ENCODE peak calls at places on chromosomes 12 and 14, in four cellular contexts. L is HepG2, M is HEK293T, P is GM12878. I is an unnamed sample.

GRCh38 chr12:75705749-75706719 is 194.6 kb upstream of the KRR1 start:
- DNase-seq in P (no peak), M (peak; percentile 15), L (no peak), I (peak; percentile 40)

GRCh38 chr12:117125275-117125613 is 26.0 kb upstream of the TESC start:
- DNase-seq in M (no peak), L (no peak), P (no peak), I (no peak)

GRCh38 chr12:93244514-93245077 is 133.1 kb upstream of the NUDT4 start:
- DNase-seq in P (peak; percentile 48), L (no peak), M (no peak), I (no peak)

GRCh38 chr12:56728139-56728861 is 3.2 kb upstream of the NACA start:
- DNase-seq in M (no peak), L (no peak), P (no peak), I (no peak)

GRCh38 chr14:20302042-20302761 is 3.5 kb downstream of the TTC5 start:
- DNase-seq in P (no peak), M (no peak), L (no peak), I (peak; percentile 44)

GRCh38 chr12:110561471-110562201 is 21.5 kb downstream of the PPTC7 start:
- DNase-seq in M (no peak), L (no peak), P (no peak), I (no peak)

GRCh38 chr12:132866251-132866828 is 21.1 kb downstream of the CHFR start:
- DNase-seq in M (no peak), L (peak; percentile 28), P (no peak), I (no peak)

GRCh38 chr12:26954027-26954426 is 15.8 kb downstream of the FGFR1OP2 start:
- DNase-seq in L (no peak), M (no peak), P (no peak), I (no peak)

GRCh38 chr14:94615823-94616570 is 3.8 kb downstream of the SERPINA3 start:
- DNase-seq in P (no peak), L (no peak), M (no peak), I (no peak)

GRCh38 chr14:61524936-61525292 is 170.4 kb upstream of the HIF1A start:
- DNase-seq in P (no peak), L (no peak), M (no peak), I (no peak)

GRCh38 chr12:69330475-69331473 is 17.4 kb upstream of the LYZ start:
- DNase-seq in P (no peak), M (peak; percentile 34), L (no peak), I (peak; percentile 48)

GRCh38 chr14:69084023-69084422 is 68.9 kb downstream of the DCAF5 start:
- DNase-seq in M (no peak), L (no peak), P (no peak), I (no peak)

GRCh38 chr14:58298477-58298879 is at the start of gene ARID4A:
- DNase-seq in M (no peak), L (no peak), P (no peak), I (no peak)

GRCh38 chr12:24595652-24596235 is 353.2 kb downstream of the BCAT1 start:
- DNase-seq in M (peak; percentile 30), P (no peak), L (peak; percentile 10), I (peak; percentile 5)

GRCh38 chr14:59274991-59275391 is 86.5 kb downstream of the DAAM1 start:
- DNase-seq in L (no peak), P (peak; percentile 67), M (no peak), I (no peak)

GRCh38 chr14:105171004-105171673 is 2.6 kb upstream of the JAG2 start:
- DNase-seq in L (no peak), P (no peak), M (no peak), I (no peak)

GRCh38 chr12:50162225-50162624 is 4.9 kb downstream of the CERS5 start:
- DNase-seq in L (no peak), M (no peak), P (no peak), I (no peak)

GRCh38 chr12:76300297-76300665 is 47.9 kb downstream of the BBS10 start:
- DNase-seq in M (no peak), L (no peak), P (no peak), I (no peak)

GRCh38 chr14:69129264-69129880 is 23.5 kb downstream of the DCAF5 start:
- DNase-seq in L (peak; percentile 72), P (no peak), M (peak; percentile 78), I (peak; percentile 79)

GRCh38 chr14:60381909-60382308 is 104.0 kb downstream of the C14orf39 start:
- DNase-seq in P (no peak), M (no peak), L (no peak), I (no peak)

GRCh38 chr12:46185686-46186085 is 83.2 kb downstream of the SLC38A1 start:
- DNase-seq in M (no peak), P (no peak), L (no peak), I (no peak)

GRCh38 chr12:12717586-12718381 is 616 bp downstream of the CDKN1B start:
- DNase-seq in P (no peak), L (no peak), M (no peak), I (peak; percentile 21)

GRCh38 chr12:132175496-132176357 is 31.5 kb downstream of the NOC4L start:
- DNase-seq in P (no peak), M (no peak), L (no peak), I (no peak)

GRCh38 chr12:6691473-6691872 is 2.3 kb upstream of the ZNF384 start:
- DNase-seq in P (no peak), L (no peak), M (no peak), I (no peak)

GRCh38 chr14:55129086-55129427 is at the start of gene LGALS3:
- DNase-seq in M (peak; percentile 59), P (no peak), L (no peak), I (peak; percentile 80)

GRCh38 chr14:55133416-55133815 is 4.4 kb downstream of the LGALS3 start:
- DNase-seq in L (no peak), M (no peak), P (no peak), I (no peak)

GRCh38 chr14:55130194-55130550 is 1.1 kb downstream of the LGALS3 start:
- DNase-seq in L (peak; percentile 34), P (no peak), M (no peak), I (no peak)

GRCh38 chr14:55129428-55130193 is 559 bp downstream of the LGALS3 start:
- DNase-seq in M (no peak), L (peak; percentile 29), P (no peak), I (no peak)

DNA sequence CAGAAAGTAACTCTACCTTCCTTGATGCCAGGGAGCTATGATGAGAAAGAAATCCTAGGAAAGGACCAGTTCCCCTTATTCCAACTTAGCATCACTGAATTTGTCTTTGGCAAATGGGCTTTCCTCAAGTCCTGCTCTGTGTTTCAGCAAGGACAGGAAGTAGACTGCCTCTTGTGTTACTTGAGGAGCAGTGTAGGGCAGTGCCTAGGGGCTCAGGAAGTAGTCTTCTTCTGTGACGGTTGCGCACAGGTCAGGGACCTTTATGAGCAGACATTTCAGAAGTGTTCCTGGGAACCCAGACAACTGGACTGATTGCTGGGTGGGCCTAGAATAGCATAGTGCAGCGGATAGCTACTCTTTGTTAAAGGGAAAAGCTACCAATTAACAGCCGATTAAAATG is 2.7 kb downstream of the LGALS3 start:
- DNase-seq in L (no peak), P (no peak), M (no peak), I (no peak)
- TF ChIP-seq TARDBP in L (no peak), P (no peak), M (no peak), I (no peak)

GRCh38 chr12:106446429-106447092 is 89.0 kb downstream of the POLR3B start:
- DNase-seq in P (no peak), M (no peak), L (no peak), I (no peak)

GRCh38 chr12:106445053-106445452 is 87.5 kb downstream of the POLR3B start:
- DNase-seq in P (no peak), M (no peak), L (no peak), I (no peak)

GRCh38 chr12:106442575-106442974 is 85.0 kb downstream of the POLR3B start:
- DNase-seq in L (no peak), P (no peak), M (no peak), I (no peak)

GRCh38 chr12:106445981-106446380 is 88.4 kb downstream of the POLR3B start:
- DNase-seq in P (no peak), M (no peak), L (no peak), I (no peak)
- TF ChIP-seq TARDBP in P (no peak), M (no peak), L (no peak), I (no peak)

GRCh38 chr12:124841558-124841945 is 22.1 kb downstream of the SCARB1 start:
- DNase-seq in P (no peak), M (no peak), L (no peak), I (no peak)

GRCh38 chr12:124842073-124842749 is 21.5 kb downstream of the SCARB1 start:
- DNase-seq in P (no peak), L (no peak), M (no peak), I (no peak)

GRCh38 chr12:124844411-124845397 is 19.0 kb downstream of the SCARB1 start:
- DNase-seq in L (no peak), P (no peak), M (no peak), I (no peak)

GRCh38 chr12:124847113-124847512 is 16.6 kb downstream of the SCARB1 start:
- DNase-seq in L (no peak), P (no peak), M (no peak), I (no peak)

DNA sequence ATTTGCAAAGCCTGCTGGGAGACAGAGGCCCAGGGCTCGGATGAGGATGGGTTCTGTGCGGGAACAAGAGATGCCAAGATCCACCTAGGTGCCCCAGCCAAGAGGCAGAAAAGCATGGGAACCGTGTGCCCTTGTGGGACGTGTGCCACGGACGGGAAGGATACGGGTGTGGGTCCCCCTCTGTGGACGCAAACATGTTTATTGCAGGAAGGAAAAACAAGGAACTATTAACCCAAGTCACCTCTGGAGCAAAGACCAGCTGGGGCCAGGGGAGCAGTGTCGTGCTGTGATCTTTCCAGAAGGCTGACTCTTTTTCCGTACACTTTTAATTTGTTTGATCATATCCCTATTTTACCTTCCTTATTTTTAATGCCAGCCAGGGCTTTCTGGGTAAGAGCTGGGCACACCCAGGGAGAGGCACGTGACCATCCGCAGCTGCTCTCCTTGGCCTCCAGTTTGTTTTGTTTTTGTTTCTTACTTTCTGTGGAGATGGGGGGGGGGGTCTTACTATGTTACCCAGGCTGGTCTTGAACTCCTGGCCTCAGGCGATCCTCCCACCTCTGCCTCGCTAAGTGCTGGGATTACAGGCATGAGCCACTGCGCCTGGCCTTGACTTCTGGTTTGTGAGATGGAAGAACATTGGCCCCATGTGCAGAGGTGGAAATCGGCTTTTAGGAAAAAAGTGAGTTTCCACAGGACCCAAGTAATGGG is 20.7 kb downstream of the SCARB1 start:
- DNase-seq in L (no peak), P (no peak), M (no peak), I (no peak)
- TF ChIP-seq TARDBP in L (no peak), P (no peak), M (no peak), I (no peak)

GRCh38 chr14:67620217-67620789 is 583 bp downstream of the ARG2 start:
- DNase-seq in L (no peak), P (no peak), M (peak; percentile 26), I (peak; percentile 18)
- TF ChIP-seq TARDBP in L (no peak), P (no peak), M (no peak), I (no peak)

I was measured in K562.